ENCODE peak calls at places on chromosome 1, in five cellular contexts. T, A, Y, J and B are unnamed samples.

GRCh38 chr1:197471248-197472035 is 203.4 kb downstream of the CRB1 start:
- DNase-seq in T (no peak), A (no peak), Y (no peak), J (no peak), B (no peak)

GRCh38 chr1:234893725-234894630 is 234.7 kb downstream of the TOMM20 start:
- DNase-seq in T (peak; percentile 51), A (peak; percentile 86), Y (no peak), J (peak; percentile 62), B (peak; percentile 29)

GRCh38 chr1:41700986-41701535 is 216.6 kb upstream of the EDN2 start:
- DNase-seq in T (no peak), A (no peak), Y (no peak), J (no peak), B (no peak)

GRCh38 chr1:48917901-48918603 is 141.4 kb upstream of the BEND5 start:
- DNase-seq in T (no peak), A (no peak), Y (no peak), J (no peak), B (no peak)

GRCh38 chr1:17922833-17923232 is 167.7 kb downstream of the ACTL8 start:
- DNase-seq in T (no peak), A (peak; percentile 47), Y (no peak), J (peak; percentile 44), B (peak; percentile 28)

GRCh38 chr1:160834945-160835565 is 27.6 kb downstream of the CD244 start:
- DNase-seq in T (no peak), A (peak; percentile 45), Y (peak; percentile 53), J (peak; percentile 37), B (no peak)

GRCh38 chr1:118304722-118305344 is 119.8 kb upstream of the SPAG17 start:
- DNase-seq in T (no peak), A (no peak), Y (no peak), J (no peak), B (no peak)

GRCh38 chr1:20481158-20481617 is 4.8 kb downstream of the CAMK2N1 start:
- DNase-seq in T (no peak), A (no peak), Y (no peak), J (no peak), B (no peak)